ENCODE peak calls at places on chromosomes 7 and 10, in nine cellular contexts. N, W, O, E, D, Y, P, C and F are unnamed samples. For H3K4me1, the result is how much of the 10 kb centered on the place peaks cover.

GRCh38 chr7:156680281-156680680 is 39.7 kb downstream of the RNF32 start:
- DNase-seq in N (no peak), Y (no peak), E (no peak), P (no peak), C (no peak), O (no peak), W (no peak), D (no peak), F (no peak)

GRCh38 chr10:21273400-21273968 is 252.0 kb downstream of the SKIDA1 start:
- DNase-seq in Y (no peak), C (no peak), W (no peak), O (no peak), N (no peak), E (no peak), D (no peak), P (no peak), F (no peak)

GRCh38 chr10:119104653-119105024 is 726 bp downstream of the DENND10 start:
- DNase-seq in P (peak), W (peak), N (peak), Y (peak), O (peak), E (no peak), D (peak), C (peak), F (no peak)

GRCh38 chr10:93746844-93747284 is 10.9 kb upstream of the LGI1 start:
- DNase-seq in W (peak), D (no peak), O (no peak), E (no peak), Y (no peak), N (no peak), C (peak), P (peak), F (no peak)

GRCh38 chr10:61899045-61899444 is 2.5 kb upstream of the ARID5B start:
- DNase-seq in E (no peak), C (no peak), D (no peak), Y (no peak), O (no peak), P (no peak), N (no peak), W (no peak), F (peak)

GRCh38 chr10:62238880-62239279 is 29.8 kb downstream of the RTKN2 start:
- DNase-seq in N (no peak), Y (no peak), D (no peak), C (no peak), E (no peak), P (no peak), O (no peak), W (no peak), F (no peak)

GRCh38 chr7:108417926-108418325 is 38.3 kb downstream of the NRCAM start:
- DNase-seq in O (no peak), Y (no peak), W (no peak), C (no peak), P (no peak), E (no peak), D (no peak), N (no peak), F (no peak)

GRCh38 chr10:32893431-32893830 is 64.6 kb downstream of the ITGB1 start:
- DNase-seq in Y (no peak), O (no peak), N (no peak), E (no peak), D (peak), P (peak), C (no peak), W (no peak), F (no peak)

GRCh38 chr7:29345590-29345989 is 151.0 kb downstream of the CHN2 start:
- DNase-seq in O (peak), W (peak), C (peak), E (peak), D (peak), Y (no peak), P (peak), N (peak), F (peak)

GRCh38 chr10:32954545-32955298 is 3.3 kb downstream of the ITGB1 start:
- DNase-seq in N (no peak), P (no peak), W (no peak), O (no peak), C (no peak), D (no peak), Y (no peak), E (no peak), F (no peak)

GRCh38 chr7:82726038-82726800 is 282.6 kb upstream of the CACNA2D1 start:
- DNase-seq in P (no peak), O (no peak), C (no peak), Y (no peak), E (no peak), D (no peak), W (no peak), N (peak), F (no peak)

GRCh38 chr7:1748774-1749173 is 78.7 kb downstream of the ELFN1 start:
- DNase-seq in P (no peak), W (peak), C (no peak), N (no peak), E (no peak), Y (no peak), D (no peak), O (no peak), F (no peak)
- H3K4me3 ChIP-seq in P (no peak), W (no peak), C (no peak), N (no peak), E (no peak), Y (no peak), D (no peak), O (no peak), F (no peak)

DNA sequence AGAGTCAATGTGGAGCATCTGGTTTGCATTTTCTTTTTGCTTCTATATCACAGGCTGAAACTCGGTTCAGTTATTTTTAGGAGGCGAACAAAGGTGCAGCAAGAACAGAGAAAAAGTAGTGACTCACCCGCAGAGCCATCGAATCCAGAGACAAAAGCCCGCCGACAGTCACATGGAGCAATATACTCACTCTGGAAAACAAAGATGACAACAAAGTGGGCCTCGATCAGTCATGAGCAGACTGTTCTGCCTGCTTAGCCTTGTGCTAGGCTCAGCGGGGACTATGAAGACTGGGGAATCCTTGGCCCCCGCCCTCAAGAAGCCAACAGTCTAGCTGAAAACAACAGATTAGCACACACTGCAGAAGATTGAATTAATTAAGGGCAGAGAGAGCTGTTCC is 30.4 kb downstream of the XPNPEP1 start:
- DNase-seq in Y (peak), C (no peak), O (no peak), D (no peak), P (no peak), N (no peak), E (no peak), W (no peak), F (no peak)
- H3K27ac ChIP-seq in Y (no peak), C (no peak), O (peak), D (no peak), P (no peak), N (peak), E (peak), W (peak), F (no peak)

DNA sequence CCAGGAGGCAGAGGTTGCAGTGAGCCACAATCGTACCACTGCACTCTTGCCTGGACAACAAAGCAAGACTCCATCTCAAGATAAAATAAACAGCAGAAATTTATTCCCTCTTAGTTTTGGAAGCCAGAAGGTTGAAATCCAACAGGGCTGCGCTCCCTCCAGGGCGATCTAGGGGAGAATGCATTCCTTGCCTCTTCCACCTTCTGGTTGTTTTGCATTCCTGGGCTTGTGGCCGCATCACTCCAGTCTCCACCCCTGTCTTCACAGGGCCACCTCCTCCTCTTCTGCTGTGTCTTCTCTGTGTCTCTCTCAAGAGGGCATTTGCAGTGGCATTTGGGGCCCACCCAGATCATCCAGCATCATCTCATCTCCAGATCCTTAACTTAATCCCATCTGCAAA is 36.2 kb downstream of the LIMK1 start:
- DNase-seq in O (no peak), C (no peak), N (no peak), P (no peak), E (no peak), D (no peak), Y (no peak), W (no peak), F (no peak)
- H3K4me1 ChIP-seq in O (under half), C (under half), N (under half), P (under half), E (under half), D (under half), Y (under half), W (under half), F (under half)

DNA sequence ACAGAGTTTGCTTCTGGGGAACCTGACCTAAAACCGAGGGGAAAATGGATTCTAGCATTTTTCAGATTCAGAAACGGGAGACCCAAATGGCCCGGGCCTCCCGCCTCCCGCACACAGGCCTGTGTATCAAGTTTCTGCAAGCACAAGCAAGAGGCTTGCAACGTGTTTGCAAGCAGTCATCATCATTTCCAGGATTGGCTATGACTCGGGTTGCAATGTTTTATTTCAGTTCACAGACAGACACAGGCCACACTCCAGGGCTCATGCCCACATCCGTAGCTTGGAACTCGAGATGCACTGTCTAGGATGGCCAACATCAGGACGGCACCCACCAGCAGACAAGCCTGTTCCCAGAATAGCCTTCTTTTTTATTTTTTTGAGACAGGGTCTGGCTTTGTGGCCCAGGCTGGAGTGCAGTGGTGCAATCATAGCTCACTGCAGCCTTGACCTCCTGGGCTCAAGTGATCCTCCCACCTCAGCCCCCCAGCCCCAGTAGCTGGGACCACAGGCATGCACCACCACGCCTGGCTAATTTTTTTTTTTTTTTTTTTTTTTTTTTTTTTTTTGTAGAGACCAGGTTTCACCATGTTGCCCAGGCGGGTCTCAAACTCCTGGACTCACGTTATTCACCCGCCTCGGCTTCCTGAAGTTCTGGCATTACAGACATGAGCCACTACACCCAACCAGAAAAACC is 68.1 kb upstream of the FOXK1 start:
- DNase-seq in C (no peak), N (no peak), O (no peak), D (no peak), P (no peak), W (peak), E (no peak), Y (peak), F (no peak)
- H3K4me3 ChIP-seq in C (no peak), N (no peak), O (peak), D (no peak), P (no peak), W (no peak), E (no peak), Y (peak), F (no peak)

GRCh38 chr7:66737667-66738066 is 2.9 kb upstream of the RABGEF1 start:
- DNase-seq in E (no peak), W (no peak), C (no peak), N (no peak), Y (no peak), D (no peak), O (no peak), P (no peak), F (no peak)
- H3K27ac ChIP-seq in E (no peak), W (no peak), C (no peak), N (no peak), Y (no peak), D (no peak), O (no peak), P (no peak), F (no peak)

GRCh38 chr7:11471255-11471654 is 360.7 kb downstream of the THSD7A start:
- DNase-seq in D (no peak), P (no peak), N (no peak), Y (no peak), W (no peak), O (no peak), C (no peak), E (no peak), F (no peak)

GRCh38 chr7:11469028-11469718 is 362.8 kb downstream of the THSD7A start:
- DNase-seq in O (no peak), P (no peak), W (no peak), Y (no peak), D (no peak), E (no peak), C (no peak), N (no peak), F (no peak)

GRCh38 chr7:11461999-11462398 is 370.0 kb downstream of the THSD7A start:
- DNase-seq in Y (no peak), D (no peak), C (no peak), E (no peak), N (no peak), O (no peak), W (no peak), P (no peak), F (no peak)

GRCh38 chr7:11466517-11467105 is 365.4 kb downstream of the THSD7A start:
- DNase-seq in E (no peak), D (no peak), O (no peak), W (no peak), P (no peak), C (no peak), Y (no peak), N (peak), F (no peak)
- H3K4me1 ChIP-seq in E (under half), D (under half), O (under half), W (under half), P (under half), C (under half), Y (under half), N (under half), F (under half)

GRCh38 chr10:51046668-51047067 is 27.6 kb upstream of the PRKG1 start:
- DNase-seq in E (no peak), W (no peak), O (no peak), Y (no peak), C (no peak), D (no peak), P (no peak), N (no peak), F (no peak)
- H3K4me3 ChIP-seq in E (no peak), W (peak), O (no peak), Y (no peak), C (no peak), D (no peak), P (no peak), N (no peak), F (no peak)

GRCh38 chr10:78526347-78526746 is 492.7 kb downstream of the RPS24 start:
- DNase-seq in P (no peak), Y (no peak), E (no peak), W (no peak), D (no peak), O (no peak), C (no peak), N (no peak), F (no peak)

GRCh38 chr10:78527296-78527695 is 493.6 kb downstream of the RPS24 start:
- DNase-seq in D (no peak), E (no peak), W (no peak), N (no peak), C (no peak), Y (no peak), P (no peak), O (no peak), F (no peak)

GRCh38 chr10:78523453-78523852 is 489.8 kb downstream of the RPS24 start:
- DNase-seq in N (no peak), E (no peak), W (no peak), P (no peak), D (no peak), Y (no peak), C (no peak), O (no peak), F (no peak)

GRCh38 chr10:78524941-78525340 is 491.3 kb downstream of the RPS24 start:
- DNase-seq in N (no peak), W (no peak), P (no peak), C (no peak), D (no peak), O (no peak), E (no peak), Y (no peak), F (no peak)

GRCh38 chr10:78524342-78524741 is 490.7 kb downstream of the RPS24 start:
- DNase-seq in N (no peak), O (no peak), E (no peak), Y (no peak), P (no peak), C (no peak), D (no peak), W (no peak), F (no peak)
- H3K27ac ChIP-seq in N (no peak), O (no peak), E (no peak), Y (no peak), P (no peak), C (no peak), D (no peak), W (no peak), F (no peak)